ENCODE peak calls at places on chromosomes 3 and 15, in ten cellular contexts. H is kidney, X is IMR-90, P is DND-41, S is SK-N-SH, D is HCT116, A is neural progenitor cell, N is K562, U is colonic mucosa, G is mammary epithelial cell. B is an unnamed sample. For H3K36me3, the result is how much of the 10 kb centered on the place peaks cover.

GRCh38 chr3:126014252-126014651 is 45.3 kb downstream of the ROPN1B start:
- DNase-seq in H (no peak), N (no peak), P (no peak), A (no peak), U (no peak), G (peak), D (no peak), X (peak), S (no peak), B (no peak)

GRCh38 chr15:56929389-56929788 is 10.9 kb downstream of the TCF12 start:
- DNase-seq in U (no peak), P (no peak), A (no peak), S (no peak), G (peak), D (no peak), H (no peak), N (peak), X (peak), B (no peak)

GRCh38 chr3:160400048-160400630 is 689 bp downstream of the SMC4 start:
- DNase-seq in A (peak), N (peak), P (peak), X (peak), D (no peak), H (peak), G (peak), S (peak), U (peak), B (no peak)

GRCh38 chr3:14332392-14332791 is 70.0 kb upstream of the SLC6A6 start:
- DNase-seq in U (no peak), G (no peak), A (no peak), N (no peak), D (no peak), P (no peak), S (no peak), X (no peak), H (no peak), B (no peak)

GRCh38 chr3:135982922-135983581 is 17.5 kb downstream of the PPP2R3A start:
- DNase-seq in P (no peak), U (no peak), H (no peak), S (no peak), D (no peak), A (no peak), X (peak), G (peak), N (no peak), B (no peak)

GRCh38 chr3:24741506-24741905 is 246.9 kb upstream of the THRB start:
- DNase-seq in P (no peak), N (no peak), G (no peak), A (no peak), D (no peak), U (no peak), H (no peak), S (no peak), X (no peak), B (no peak)

GRCh38 chr3:59660852-59661624 is 611.2 kb upstream of the CFAP20DC start:
- DNase-seq in N (no peak), H (no peak), A (no peak), G (no peak), S (no peak), P (no peak), D (no peak), U (peak), X (peak), B (no peak)

GRCh38 chr3:138940446-138940845 is 6.5 kb downstream of the FOXL2 start:
- DNase-seq in X (no peak), A (no peak), P (no peak), G (no peak), N (no peak), S (no peak), U (no peak), H (no peak), D (no peak), B (peak)

GRCh38 chr15:50911001-50911400 is 2.5 kb downstream of the AP4E1 start:
- DNase-seq in P (no peak), N (no peak), S (no peak), G (no peak), A (no peak), X (peak), D (no peak), U (no peak), H (no peak), B (no peak)

GRCh38 chr3:197791120-197792018 is at the start of gene LRCH3:
- DNase-seq in D (peak), S (peak), G (peak), N (peak), U (peak), X (peak), P (peak), A (peak), H (peak), B (peak)

GRCh38 chr15:41828747-41829270 is 917 bp downstream of the JMJD7 start:
- DNase-seq in H (no peak), S (no peak), N (no peak), P (no peak), D (no peak), A (no peak), U (no peak), X (peak), G (peak), B (no peak)

GRCh38 chr3:114624676-114625181 is 330.9 kb downstream of the TIGIT start:
- DNase-seq in S (peak), D (peak), N (no peak), P (no peak), U (peak), G (peak), A (no peak), X (peak), H (peak), B (peak)

GRCh38 chr3:28575100-28575747 is 226.6 kb upstream of the AZI2 start:
- DNase-seq in P (no peak), G (no peak), S (peak), D (no peak), A (peak), X (no peak), N (no peak), H (peak), U (no peak), B (peak)

GRCh38 chr3:183324083-183324482 is 71.0 kb downstream of the B3GNT5 start:
- DNase-seq in P (no peak), X (no peak), N (peak), H (no peak), S (no peak), U (no peak), D (no peak), G (peak), A (no peak), B (no peak)

GRCh38 chr3:32391643-32392529 is at the start of gene CMTM7:
- DNase-seq in X (peak), U (peak), P (peak), N (peak), S (peak), G (peak), H (peak), A (peak), D (peak), B (peak)

GRCh38 chr15:90306560-90306959 is 41.1 kb downstream of the NGRN start:
- DNase-seq in N (no peak), U (no peak), P (no peak), S (no peak), X (no peak), A (no peak), H (no peak), D (no peak), G (no peak), B (no peak)

DNA sequence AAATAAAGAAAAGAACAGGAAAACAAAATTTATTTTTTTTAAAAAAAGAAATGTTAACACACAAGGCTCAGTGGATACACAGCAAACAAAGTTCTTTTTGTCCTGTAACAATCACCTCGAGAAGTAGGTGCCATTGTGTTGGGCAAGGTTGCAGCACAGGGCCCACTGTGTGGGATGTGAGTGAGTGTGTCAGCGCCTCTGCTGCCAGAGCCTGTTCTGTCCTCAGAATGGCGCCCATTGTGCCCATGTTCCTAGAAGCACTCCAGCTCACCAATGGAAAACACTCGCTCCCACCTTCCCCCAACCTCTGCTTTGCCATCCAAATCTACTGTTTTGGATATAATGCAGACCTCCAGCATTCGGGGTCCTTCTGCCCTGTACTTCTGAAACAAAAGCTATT is 84.9 kb upstream of the CLDN18 start:
- DNase-seq in U (no peak), S (no peak), X (no peak), P (no peak), H (no peak), N (no peak), A (no peak), G (no peak), D (no peak), B (no peak)
- H3K36me3 ChIP-seq in U (under half), S (under half), X (under half), P (under half), H (under half), N (under half), A (under half), G (under half), D (under half), B (under half)

GRCh38 chr3:196627043-196627442 is 12.5 kb upstream of the NRROS start:
- DNase-seq in U (no peak), D (no peak), H (no peak), N (no peak), P (no peak), X (no peak), A (no peak), G (no peak), S (no peak), B (no peak)

GRCh38 chr3:196624008-196624790 is 15.3 kb upstream of the NRROS start:
- DNase-seq in A (no peak), P (no peak), X (no peak), H (no peak), G (no peak), S (no peak), U (no peak), D (no peak), N (no peak), B (no peak)

GRCh38 chr3:196623350-196623749 is 16.1 kb upstream of the NRROS start:
- DNase-seq in U (no peak), H (no peak), G (no peak), P (no peak), N (no peak), A (no peak), X (no peak), D (no peak), S (no peak), B (no peak)

GRCh38 chr3:196621581-196621980 is 17.9 kb upstream of the NRROS start:
- DNase-seq in D (no peak), U (no peak), S (no peak), H (no peak), G (no peak), P (no peak), A (no peak), N (no peak), X (no peak), B (no peak)

GRCh38 chr3:196624907-196625306 is 14.6 kb upstream of the NRROS start:
- DNase-seq in D (no peak), N (no peak), G (no peak), P (no peak), A (no peak), X (no peak), S (no peak), H (no peak), U (no peak), B (no peak)
- TF ChIP-seq CTCF in D (no peak), N (no peak), G (no peak), P (no peak), A (no peak), X (no peak), S (no peak), H (no peak), U (no peak), B (no peak)

GRCh38 chr3:149449100-149449654 is 25.3 kb upstream of the TM4SF4 start:
- DNase-seq in D (no peak), U (no peak), H (no peak), S (no peak), A (no peak), G (no peak), X (no peak), P (no peak), N (no peak), B (no peak)
- H3K9ac ChIP-seq in D (no peak), U (no peak), H (no peak), S (peak), A (no peak), G (no peak), X (no peak), P (no peak), N (no peak), B (no peak)

GRCh38 chr3:191360620-191361019 is 30.3 kb upstream of the UTS2B start:
- DNase-seq in N (no peak), D (no peak), A (no peak), H (no peak), P (no peak), S (no peak), X (no peak), U (no peak), G (peak), B (no peak)
- H3K36me3 ChIP-seq in N (half or more), D (under half), A (under half), H (under half), P (under half), S (half or more), X (under half), U (under half), G (under half), B (half or more)

GRCh38 chr3:188001926-188002325 is 152.0 kb upstream of the LPP start:
- DNase-seq in D (no peak), N (no peak), H (no peak), G (no peak), X (no peak), U (no peak), A (no peak), S (no peak), P (no peak), B (no peak)
- TF ChIP-seq CTCF in D (no peak), N (no peak), H (no peak), G (no peak), X (no peak), U (no peak), A (no peak), S (no peak), P (no peak), B (no peak)

DNA sequence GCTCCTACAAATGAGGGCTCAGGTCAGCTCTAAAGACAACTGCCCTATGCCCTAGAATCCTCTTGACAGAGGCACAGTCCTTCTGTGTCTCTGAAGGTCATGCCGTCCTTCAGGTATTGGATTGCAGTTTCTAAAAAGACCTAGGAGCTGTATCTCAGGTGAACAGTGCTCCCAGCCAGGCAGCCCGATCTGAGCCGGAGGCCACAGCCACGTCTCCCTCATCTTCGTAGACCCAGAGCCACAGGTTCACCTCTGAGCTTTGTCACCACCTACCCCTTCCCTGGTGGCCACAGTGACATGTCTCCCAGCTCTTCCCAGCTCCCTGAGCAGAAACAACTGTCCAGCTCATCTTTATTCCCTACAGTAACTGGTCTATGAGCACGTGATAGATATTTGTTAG is 228.0 kb downstream of the VPS13C start:
- DNase-seq in A (no peak), U (no peak), D (no peak), P (no peak), N (no peak), G (no peak), S (no peak), X (no peak), H (no peak), B (no peak)
- H3K9ac ChIP-seq in A (no peak), U (no peak), D (no peak), P (no peak), N (no peak), G (no peak), S (no peak), X (no peak), H (no peak), B (no peak)

DNA sequence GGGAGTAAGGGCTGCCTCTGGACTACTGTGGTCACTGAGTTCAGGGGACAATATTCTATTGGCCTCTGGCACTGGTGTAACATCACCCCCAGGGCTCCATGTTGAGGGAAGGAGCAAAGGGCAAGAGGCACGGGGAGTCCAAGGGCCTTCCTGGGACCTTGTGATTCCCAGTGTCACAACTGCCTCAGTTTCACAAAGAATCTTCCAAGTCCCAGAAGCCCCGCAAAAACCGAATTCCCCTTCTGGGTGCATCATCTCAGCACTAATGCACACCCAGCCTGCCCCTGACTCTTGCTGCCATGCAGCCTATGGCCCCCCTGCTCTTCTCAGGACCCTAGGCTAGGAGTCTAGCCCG is 5.5 kb downstream of the AMOTL2 start:
- DNase-seq in S (no peak), H (peak), P (no peak), X (no peak), D (no peak), U (no peak), N (no peak), A (no peak), G (no peak), B (peak)
- H3K36me3 ChIP-seq in S (half or more), H (half or more), P (under half), X (half or more), D (under half), U (under half), N (under half), A (under half), G (under half), B (half or more)

GRCh38 chr15:45795487-45796069 is 160.7 kb downstream of the SQOR start:
- DNase-seq in G (peak), P (peak), U (peak), X (peak), A (peak), H (no peak), N (no peak), S (peak), D (peak), B (peak)
- TF ChIP-seq CTCF in G (peak), P (peak), U (peak), X (peak), A (peak), H (peak), N (peak), S (peak), D (peak), B (peak)

DNA sequence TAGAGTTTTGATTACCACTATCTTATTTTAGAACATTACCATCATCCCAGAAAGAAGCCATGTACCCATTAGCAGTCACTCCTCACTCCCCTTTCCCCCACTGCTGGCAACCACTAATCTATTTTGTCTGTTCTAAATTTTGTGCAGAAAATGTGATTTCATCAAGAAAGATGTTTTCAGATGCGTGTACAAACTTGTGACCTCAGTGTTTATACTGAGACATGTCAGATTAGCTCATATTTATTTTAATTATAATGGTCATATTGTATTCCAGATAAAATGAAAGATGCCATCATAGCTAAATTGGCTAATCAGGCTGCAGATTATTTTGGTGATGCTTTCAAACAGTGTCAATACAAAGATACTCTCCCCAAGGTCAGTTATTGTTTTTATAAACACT is 27.8 kb downstream of the PDCD6IP start:
- DNase-seq in S (peak), X (peak), P (no peak), A (no peak), G (no peak), U (no peak), H (no peak), N (no peak), D (no peak), B (no peak)
- H3K9ac ChIP-seq in S (no peak), X (no peak), P (no peak), A (no peak), G (no peak), U (no peak), H (no peak), N (no peak), D (no peak), B (no peak)

GRCh38 chr3:125003369-125003853 is 52.4 kb downstream of the HEG1 start:
- DNase-seq in X (peak), P (no peak), U (peak), N (no peak), G (no peak), S (no peak), H (no peak), A (no peak), D (no peak), B (no peak)
- H3K36me3 ChIP-seq in X (half or more), P (under half), U (under half), N (under half), G (under half), S (half or more), H (under half), A (under half), D (under half), B (half or more)